ENCODE peak calls at places on chromosome 13, in nine cellular contexts. W is fibroblast of pulmonary artery, F is body of pancreas, L is heart right ventricle, O is neural progenitor cell, C is neuronal stem cell, B is mesendoderm, J is GM12865, V is lung. E is an unnamed sample.

GRCh38 chr13:32905063-32905863 is 111.0 kb upstream of the KL start:
- DNase-seq in F (no peak), V (no peak), B (peak), L (no peak), C (no peak), O (no peak), W (no peak), J (peak), E (peak)

GRCh38 chr13:75458696-75459422 is 23.1 kb downstream of the TBC1D4 start:
- DNase-seq in J (peak), F (peak), L (peak), C (no peak), V (peak), B (peak), O (peak), W (no peak), E (no peak)

GRCh38 chr13:44155422-44156293 is 218.0 kb upstream of the SERP2 start:
- DNase-seq in B (peak), L (peak), J (no peak), W (peak), C (no peak), O (peak), F (peak), V (peak), E (no peak)

GRCh38 chr13:110818747-110819146 is 96.1 kb downstream of the ANKRD10 start:
- DNase-seq in J (no peak), W (no peak), F (no peak), C (no peak), L (no peak), O (no peak), B (no peak), V (no peak), E (no peak)

GRCh38 chr13:93225610-93226009 is 997 bp upstream of the GPC6 start:
- DNase-seq in V (no peak), B (no peak), O (no peak), W (no peak), F (no peak), L (no peak), C (no peak), J (no peak), E (peak)

GRCh38 chr13:75372923-75373841 is 108.8 kb downstream of the TBC1D4 start:
- DNase-seq in O (no peak), W (no peak), V (no peak), J (no peak), C (no peak), B (no peak), L (no peak), F (no peak), E (no peak)

GRCh38 chr13:61575941-61576340 is 160.3 kb upstream of the PCDH20 start:
- DNase-seq in F (no peak), J (no peak), W (no peak), V (no peak), B (no peak), L (no peak), C (no peak), O (no peak), E (no peak)

GRCh38 chr13:31023126-31023525 is 90.7 kb downstream of the TEX26 start:
- DNase-seq in L (no peak), W (peak), O (no peak), F (no peak), B (no peak), C (no peak), J (no peak), V (no peak), E (no peak)

GRCh38 chr13:101520672-101521071 is 68.2 kb downstream of the ITGBL1 start:
- DNase-seq in C (no peak), J (peak), O (peak), B (no peak), L (no peak), W (peak), F (no peak), V (no peak), E (peak)

GRCh38 chr13:42110410-42111155 is 62.1 kb downstream of the DGKH start:
- DNase-seq in V (no peak), O (peak), J (peak), L (no peak), B (peak), C (peak), W (peak), F (peak), E (peak)

GRCh38 chr13:48994731-48995130 is 19.0 kb downstream of the FNDC3A start:
- DNase-seq in W (peak), F (no peak), B (no peak), V (no peak), J (peak), O (no peak), C (no peak), L (no peak), E (peak)

GRCh38 chr13:58843567-58843966 is 1212.0 kb downstream of the PCDH17 start:
- DNase-seq in F (no peak), O (no peak), L (no peak), B (peak), W (no peak), V (no peak), C (no peak), J (no peak), E (no peak)

GRCh38 chr13:63880705-63881104 is 2465.1 kb upstream of the PCDH20 start:
- DNase-seq in F (no peak), V (no peak), W (no peak), L (no peak), O (no peak), J (no peak), C (no peak), B (peak), E (no peak)

GRCh38 chr13:27621116-27621365 is 651 bp upstream of the POLR1D start:
- DNase-seq in V (no peak), B (no peak), F (no peak), O (no peak), C (no peak), L (no peak), J (no peak), W (no peak), E (no peak)

GRCh38 chr13:44903596-44903995 is 85.7 kb downstream of the NUFIP1 start:
- DNase-seq in O (peak), C (no peak), F (peak), L (peak), V (peak), W (peak), J (no peak), B (peak), E (no peak)

GRCh38 chr13:36163809-36164308 is 32.7 kb upstream of the DCLK1 start:
- DNase-seq in L (peak), W (peak), B (no peak), C (no peak), V (peak), F (peak), J (no peak), O (no peak), E (peak)

GRCh38 chr13:91946498-91947070 is 548.2 kb downstream of the GPC5 start:
- DNase-seq in W (peak), F (no peak), L (no peak), J (peak), O (peak), C (peak), B (peak), V (no peak), E (peak)

GRCh38 chr13:109205315-109205714 is 575.9 kb downstream of the MYO16 start:
- DNase-seq in W (peak), B (no peak), C (no peak), J (no peak), V (no peak), F (no peak), O (no peak), L (no peak), E (peak)

GRCh38 chr13:76822691-76823267 is 63.4 kb downstream of the KCTD12 start:
- DNase-seq in L (no peak), W (peak), J (peak), B (peak), C (no peak), O (no peak), F (no peak), V (no peak), E (peak)

GRCh38 chr13:25843692-25844091 is 208.1 kb downstream of the SHISA2 start:
- DNase-seq in J (no peak), B (no peak), W (no peak), C (no peak), O (no peak), F (no peak), V (no peak), L (no peak), E (no peak)

GRCh38 chr13:27922974-27923612 is 3.3 kb downstream of the PDX1 start:
- DNase-seq in W (no peak), J (no peak), V (no peak), F (no peak), C (no peak), O (no peak), L (no peak), B (no peak), E (no peak)

DNA sequence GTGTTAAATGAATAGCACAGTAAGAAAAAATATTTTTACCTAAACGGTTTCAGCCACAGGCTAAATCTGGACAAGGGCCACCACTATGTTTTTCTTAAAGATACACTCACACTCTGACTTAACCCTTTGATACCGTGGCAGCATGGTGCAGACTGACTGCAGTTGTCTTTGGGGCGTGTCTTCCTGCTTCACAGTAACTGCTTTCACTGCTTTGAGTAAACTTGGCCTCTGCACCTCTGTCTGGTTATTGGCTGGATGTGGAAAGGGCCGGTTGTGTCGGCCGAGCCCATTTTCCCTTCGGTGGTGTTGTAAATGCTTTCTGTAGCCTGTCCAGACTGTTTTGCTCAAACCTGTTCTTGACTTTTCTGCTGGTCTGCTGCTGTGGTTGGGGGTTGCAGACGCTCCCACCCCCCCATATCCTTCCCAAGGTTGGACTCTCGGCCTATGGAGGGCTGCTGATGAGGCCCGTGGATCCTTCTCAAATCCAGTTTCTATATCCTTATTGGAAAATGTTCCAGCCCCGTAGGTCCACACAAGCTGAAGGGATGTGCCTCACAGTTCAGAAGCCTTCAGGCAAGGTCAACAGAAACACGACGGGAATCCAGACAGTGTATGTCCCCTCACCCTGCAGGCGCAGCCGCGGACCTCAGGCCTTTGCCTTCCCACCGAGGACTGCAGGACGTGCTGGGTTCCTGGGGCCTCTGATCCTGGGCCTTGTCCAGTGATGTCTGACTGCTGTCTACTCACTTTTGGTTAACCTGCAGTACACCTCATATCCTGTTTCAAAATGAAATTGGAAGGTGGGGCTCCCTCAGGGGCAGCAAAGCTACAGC is 90.2 kb upstream of the RNF113B start:
- DNase-seq in V (no peak), O (no peak), W (no peak), F (peak), J (peak), C (no peak), L (no peak), B (no peak), E (no peak)
- H3K4me3 ChIP-seq in V (no peak), O (no peak), W (no peak), F (no peak), J (no peak), C (no peak), L (no peak), B (no peak), E (no peak)

GRCh38 chr13:40430234-40430633 is 236.2 kb downstream of the FOXO1 start:
- DNase-seq in F (peak), C (no peak), W (no peak), L (no peak), O (peak), V (no peak), B (no peak), J (no peak), E (no peak)

GRCh38 chr13:40433577-40433976 is 232.9 kb downstream of the FOXO1 start:
- DNase-seq in O (no peak), J (peak), V (no peak), F (no peak), L (no peak), C (no peak), B (no peak), W (no peak), E (no peak)

GRCh38 chr13:40434516-40435397 is 231.7 kb downstream of the FOXO1 start:
- DNase-seq in V (no peak), C (no peak), O (no peak), B (no peak), W (no peak), L (no peak), J (peak), F (no peak), E (no peak)

GRCh38 chr13:40428354-40428753 is 238.1 kb downstream of the FOXO1 start:
- DNase-seq in F (no peak), V (no peak), L (no peak), W (no peak), B (no peak), C (no peak), O (no peak), J (no peak), E (no peak)

DNA sequence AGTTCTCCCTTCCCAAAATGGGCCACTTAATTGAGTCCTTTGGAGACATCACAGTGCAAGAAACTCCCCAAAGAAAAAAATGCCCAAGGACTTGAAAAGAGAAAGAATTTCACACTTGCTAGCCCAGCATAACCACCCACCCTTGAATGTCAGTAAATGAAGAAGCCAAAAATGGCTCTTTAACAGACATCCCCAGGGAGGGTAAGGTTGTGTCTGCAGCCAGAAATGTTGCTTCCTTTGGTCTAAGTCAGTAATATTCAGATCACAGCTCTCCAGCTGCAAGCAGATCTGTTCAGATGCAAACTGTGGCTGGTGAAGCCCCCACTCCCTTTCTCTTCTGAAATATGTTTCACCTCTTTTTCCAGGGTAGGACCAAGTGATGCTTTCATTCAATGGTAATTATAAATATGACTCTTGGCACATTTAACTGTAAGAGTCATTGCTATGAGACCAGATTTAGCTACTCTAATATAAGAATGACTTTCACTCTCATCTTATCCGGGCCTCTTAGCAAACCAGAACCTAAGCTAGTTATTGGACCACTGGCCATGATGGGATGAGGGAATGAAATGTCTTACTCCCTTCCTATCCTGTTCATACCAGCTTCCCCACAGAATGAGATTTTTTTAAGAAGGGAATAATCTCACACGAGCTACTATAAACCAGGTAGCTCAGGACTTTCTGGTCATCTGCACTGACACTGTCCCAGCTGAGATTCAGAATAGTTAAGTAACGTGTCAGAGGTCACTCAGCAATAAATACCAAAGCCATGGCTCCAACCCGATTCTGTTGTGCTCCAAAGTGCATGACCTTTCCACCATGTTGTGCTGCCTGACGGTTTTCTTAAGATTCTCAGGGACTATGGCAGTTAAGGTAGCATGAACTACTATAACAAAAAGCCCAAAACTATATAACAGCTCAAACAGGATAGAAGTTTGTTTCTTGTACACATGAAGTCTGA is 234.1 kb downstream of the FOXO1 start:
- DNase-seq in W (no peak), O (no peak), C (no peak), J (peak), L (no peak), F (no peak), V (no peak), B (no peak), E (no peak)
- H3K4me3 ChIP-seq in W (no peak), O (no peak), C (no peak), J (no peak), L (no peak), F (no peak), V (no peak), B (no peak), E (no peak)

GRCh38 chr13:113448545-113448884 is 4.8 kb downstream of the ADPRHL1 start:
- DNase-seq in J (peak), F (peak), L (peak), W (no peak), B (peak), C (no peak), O (no peak), V (no peak), E (no peak)

GRCh38 chr13:113447596-113447995 is 5.7 kb downstream of the ADPRHL1 start:
- DNase-seq in F (no peak), V (no peak), L (no peak), B (no peak), O (no peak), C (no peak), J (no peak), W (no peak), E (no peak)

GRCh38 chr13:113446488-113446854 is 6.8 kb downstream of the ADPRHL1 start:
- DNase-seq in B (no peak), C (no peak), W (no peak), L (no peak), V (no peak), F (no peak), J (no peak), O (no peak), E (no peak)

GRCh38 chr13:113443991-113444390 is 9.3 kb downstream of the ADPRHL1 start:
- DNase-seq in J (no peak), O (no peak), B (no peak), V (no peak), C (no peak), F (no peak), L (no peak), W (no peak), E (no peak)

DNA sequence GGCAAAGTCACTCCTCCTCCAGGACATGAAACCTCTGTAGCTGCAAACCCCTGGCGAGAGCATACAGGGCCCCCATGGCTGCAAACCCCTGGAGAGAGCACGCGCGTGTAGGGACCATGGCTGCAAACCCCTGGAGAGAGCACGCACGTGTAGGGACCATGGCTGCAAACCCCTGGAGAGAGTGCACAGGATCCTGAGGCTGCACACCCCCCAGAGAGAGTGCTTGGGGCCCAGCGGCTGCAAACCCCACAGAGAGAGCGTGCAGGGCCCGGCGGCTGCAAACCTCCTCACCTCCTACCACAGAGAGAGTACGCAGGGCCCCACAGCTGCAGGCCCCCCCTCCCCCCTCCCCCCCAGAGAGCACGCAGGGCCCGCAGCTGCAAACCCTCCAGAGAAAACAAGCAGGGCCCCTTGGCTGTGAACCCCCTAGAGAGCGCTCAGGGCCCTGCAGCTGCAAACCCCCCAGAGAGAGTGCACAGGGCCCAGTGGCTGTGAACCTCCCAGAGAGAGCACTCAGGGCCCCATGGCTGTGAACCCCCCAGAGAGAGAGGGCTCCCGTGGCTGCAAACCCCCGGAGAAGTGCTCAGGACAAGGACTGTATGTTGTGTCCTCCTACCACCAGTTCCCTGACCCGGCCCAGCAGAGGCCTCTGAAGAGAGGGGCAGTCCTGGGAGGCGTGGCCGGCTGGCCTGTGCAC is 7.3 kb downstream of the ADPRHL1 start:
- DNase-seq in B (no peak), C (no peak), L (no peak), J (peak), W (no peak), O (no peak), F (no peak), V (no peak), E (no peak)
- H3K4me3 ChIP-seq in B (no peak), C (no peak), L (no peak), J (no peak), W (no peak), O (no peak), F (no peak), V (no peak), E (no peak)

DNA sequence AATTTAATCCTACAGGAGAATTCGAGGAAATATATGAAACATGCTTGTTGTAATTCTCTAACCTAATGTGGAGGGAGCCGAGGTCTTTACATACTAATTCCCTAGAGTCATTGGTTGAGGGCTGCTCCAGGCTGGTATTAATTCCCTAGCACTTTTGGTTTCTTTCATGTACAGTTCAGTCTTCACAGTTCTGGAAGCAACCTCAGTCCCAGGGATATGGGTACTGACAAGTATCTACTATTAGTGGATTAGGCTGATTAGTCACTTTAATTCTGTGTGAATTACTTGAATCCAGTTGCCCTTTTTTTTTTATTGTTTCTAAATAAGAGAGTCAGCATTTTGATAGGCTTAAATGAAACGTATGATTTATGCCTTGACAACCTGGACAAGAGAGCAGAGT is 172.3 kb upstream of the HTR2A start:
- DNase-seq in W (no peak), C (no peak), O (no peak), F (no peak), J (no peak), L (no peak), B (no peak), V (no peak), E (no peak)
- H3K4me3 ChIP-seq in W (no peak), C (no peak), O (no peak), F (no peak), J (no peak), L (no peak), B (no peak), V (no peak), E (no peak)

GRCh38 chr13:41059896-41060722 is 1.2 kb upstream of the WBP4 start:
- DNase-seq in C (peak), F (peak), L (peak), J (peak), W (peak), O (peak), B (peak), V (peak), E (peak)

GRCh38 chr13:41056996-41057711 is 4.2 kb upstream of the WBP4 start:
- DNase-seq in F (no peak), W (no peak), V (no peak), B (no peak), J (no peak), L (no peak), O (no peak), C (no peak), E (no peak)

GRCh38 chr13:41059466-41059865 is 1.8 kb upstream of the WBP4 start:
- DNase-seq in V (no peak), O (no peak), C (no peak), B (no peak), L (no peak), W (no peak), F (no peak), J (peak), E (no peak)

GRCh38 chr13:41060723-41061074 is 610 bp upstream of the WBP4 start:
- DNase-seq in J (peak), B (peak), C (peak), W (no peak), O (peak), V (peak), L (peak), F (peak), E (peak)

GRCh38 chr13:41058229-41059070 is 2.9 kb upstream of the WBP4 start:
- DNase-seq in B (peak), V (no peak), J (no peak), W (no peak), F (no peak), L (peak), C (no peak), O (no peak), E (no peak)
- H3K4me3 ChIP-seq in B (no peak), V (no peak), J (peak), W (peak), F (no peak), L (no peak), C (peak), O (no peak), E (peak)